ENCODE peak calls at places on chromosomes 5 and 9, in four cellular contexts. C is heart left ventricle; L is activated CD4-positive, alpha-beta T cell treated with anti-CD3 and anti-CD28 coated beads, Interleukin-2, amount 50 U/mL, for 1 hour; O is Right ventricle myocardium superior. E is an unnamed sample.

GRCh38 chr9:130672466-130672865 is 8.1 kb downstream of the PRDM12 start:
- DNase-seq in C (no peak), L (no peak), O (no peak), E (no peak)

GRCh38 chr5:2722901-2723300 is 28.6 kb downstream of the IRX2 start:
- DNase-seq in O (no peak), L (no peak), C (no peak), E (no peak)

GRCh38 chr9:133075925-133076324 is 14.1 kb downstream of the CEL start:
- DNase-seq in C (no peak), O (no peak), L (no peak), E (no peak)

GRCh38 chr5:4042311-4042710 is 446.7 kb downstream of the IRX1 start:
- DNase-seq in O (peak; percentile 38), C (no peak), L (no peak), E (no peak)

GRCh38 chr5:177426566-177427210 is at the start of gene GRK6:
- DNase-seq in C (peak; percentile 78), O (peak; percentile 62), L (peak; percentile 61), E (peak; percentile 84)

GRCh38 chr9:96868709-96869108 is 14.4 kb upstream of the ZNF782 start:
- DNase-seq in O (no peak), L (no peak), C (no peak), E (no peak)

GRCh38 chr5:154084255-154084654 is 45.5 kb downstream of the MFAP3 start:
- DNase-seq in O (no peak), L (no peak), C (no peak), E (no peak)

GRCh38 chr5:39015743-39016586 is 58.2 kb downstream of the RICTOR start:
- DNase-seq in L (no peak), C (no peak), O (no peak), E (no peak)

GRCh38 chr5:43038523-43038989 is 1.6 kb downstream of the ANXA2R start:
- DNase-seq in L (peak; percentile 20), O (no peak), C (no peak), E (no peak)

GRCh38 chr5:160905285-160905684 is 53.3 kb upstream of the ATP10B start:
- DNase-seq in L (no peak), C (no peak), O (no peak), E (no peak)

GRCh38 chr5:122192883-122193496 is 63.6 kb downstream of the ZNF474 start:
- DNase-seq in O (no peak), C (no peak), L (no peak), E (no peak)